ENCODE peak calls at places on chromosomes 7 and 10, in five cellular contexts. One of them, this sample, is unnamed.

GRCh38 chr7:23287612-23288011 is 11.5 kb upstream of the MALSU1 start:
- DNase-seq in neural crest cell: no peak
- DNase-seq in GM12865: no peak
- DNase-seq in T-helper 1 cell: peak; percentile 38
- DNase-seq in stimulated activated CD4-positive, alpha-beta T cell treated with anti-CD3 and anti-CD28 coated beads, Interleukin-2, amount 100 ng/mL, for 4 hours: no peak
- DNase-seq in this sample: no peak

GRCh38 chr7:101870361-101871062 is 53.1 kb downstream of the CUX1 start:
- DNase-seq in T-helper 1 cell: no peak
- DNase-seq in stimulated activated CD4-positive, alpha-beta T cell treated with anti-CD3 and anti-CD28 coated beads, Interleukin-2, amount 100 ng/mL, for 4 hours: no peak
- DNase-seq in GM12865: no peak
- DNase-seq in neural crest cell: no peak
- DNase-seq in this sample: no peak

GRCh38 chr10:50536617-50537252 is 87.0 kb downstream of the SGMS1 start:
- DNase-seq in GM12865: no peak
- DNase-seq in neural crest cell: no peak
- DNase-seq in stimulated activated CD4-positive, alpha-beta T cell treated with anti-CD3 and anti-CD28 coated beads, Interleukin-2, amount 100 ng/mL, for 4 hours: no peak
- DNase-seq in T-helper 1 cell: no peak
- DNase-seq in this sample: no peak

GRCh38 chr10:27679996-27680395 is 65.6 kb downstream of the MKX start:
- DNase-seq in GM12865: no peak
- DNase-seq in neural crest cell: no peak
- DNase-seq in T-helper 1 cell: no peak
- DNase-seq in stimulated activated CD4-positive, alpha-beta T cell treated with anti-CD3 and anti-CD28 coated beads, Interleukin-2, amount 100 ng/mL, for 4 hours: no peak
- DNase-seq in this sample: no peak

GRCh38 chr10:69318997-69319727 is 40.9 kb downstream of the HK1 start:
- DNase-seq in GM12865: peak; percentile 60
- DNase-seq in T-helper 1 cell: peak; percentile 82
- DNase-seq in stimulated activated CD4-positive, alpha-beta T cell treated with anti-CD3 and anti-CD28 coated beads, Interleukin-2, amount 100 ng/mL, for 4 hours: peak; percentile 79
- DNase-seq in neural crest cell: peak; percentile 29
- DNase-seq in this sample: peak; percentile 75

GRCh38 chr10:74831518-74832120 is 5.2 kb downstream of the KAT6B start:
- DNase-seq in neural crest cell: no peak
- DNase-seq in GM12865: no peak
- DNase-seq in stimulated activated CD4-positive, alpha-beta T cell treated with anti-CD3 and anti-CD28 coated beads, Interleukin-2, amount 100 ng/mL, for 4 hours: no peak
- DNase-seq in T-helper 1 cell: no peak
- DNase-seq in this sample: no peak

GRCh38 chr7:151442776-151443496 is 3.0 kb upstream of the CRYGN start:
- DNase-seq in T-helper 1 cell: no peak
- DNase-seq in stimulated activated CD4-positive, alpha-beta T cell treated with anti-CD3 and anti-CD28 coated beads, Interleukin-2, amount 100 ng/mL, for 4 hours: no peak
- DNase-seq in neural crest cell: no peak
- DNase-seq in GM12865: no peak
- DNase-seq in this sample: no peak

GRCh38 chr10:67549390-67549789 is 146.6 kb downstream of the CTNNA3 start:
- DNase-seq in T-helper 1 cell: no peak
- DNase-seq in stimulated activated CD4-positive, alpha-beta T cell treated with anti-CD3 and anti-CD28 coated beads, Interleukin-2, amount 100 ng/mL, for 4 hours: no peak
- DNase-seq in neural crest cell: no peak
- DNase-seq in GM12865: no peak
- DNase-seq in this sample: no peak

GRCh38 chr7:152859781-152860191 is 100.2 kb downstream of the ACTR3B start:
- DNase-seq in T-helper 1 cell: no peak
- DNase-seq in GM12865: peak; percentile 20
- DNase-seq in neural crest cell: no peak
- DNase-seq in stimulated activated CD4-positive, alpha-beta T cell treated with anti-CD3 and anti-CD28 coated beads, Interleukin-2, amount 100 ng/mL, for 4 hours: no peak
- DNase-seq in this sample: no peak

GRCh38 chr7:464712-465461 is 54.8 kb downstream of the PDGFA start:
- DNase-seq in stimulated activated CD4-positive, alpha-beta T cell treated with anti-CD3 and anti-CD28 coated beads, Interleukin-2, amount 100 ng/mL, for 4 hours: no peak
- DNase-seq in GM12865: no peak
- DNase-seq in T-helper 1 cell: no peak
- DNase-seq in neural crest cell: no peak
- DNase-seq in this sample: no peak

GRCh38 chr10:14412624-14413023 is 81.9 kb upstream of the FRMD4A start:
- DNase-seq in T-helper 1 cell: no peak
- DNase-seq in GM12865: no peak
- DNase-seq in stimulated activated CD4-positive, alpha-beta T cell treated with anti-CD3 and anti-CD28 coated beads, Interleukin-2, amount 100 ng/mL, for 4 hours: no peak
- DNase-seq in neural crest cell: no peak
- DNase-seq in this sample: no peak

GRCh38 chr10:62900829-62901571 is 84.8 kb upstream of the EGR2 start:
- DNase-seq in stimulated activated CD4-positive, alpha-beta T cell treated with anti-CD3 and anti-CD28 coated beads, Interleukin-2, amount 100 ng/mL, for 4 hours: no peak
- DNase-seq in T-helper 1 cell: no peak
- DNase-seq in GM12865: peak; percentile 30
- DNase-seq in neural crest cell: no peak
- DNase-seq in this sample: no peak

GRCh38 chr10:55897436-55897835 is 463.6 kb downstream of the ZWINT start:
- DNase-seq in T-helper 1 cell: no peak
- DNase-seq in GM12865: no peak
- DNase-seq in stimulated activated CD4-positive, alpha-beta T cell treated with anti-CD3 and anti-CD28 coated beads, Interleukin-2, amount 100 ng/mL, for 4 hours: no peak
- DNase-seq in neural crest cell: no peak
- DNase-seq in this sample: no peak

GRCh38 chr10:130817674-130818073 is 493.8 kb downstream of the TCERG1L start:
- DNase-seq in GM12865: no peak
- DNase-seq in neural crest cell: no peak
- DNase-seq in T-helper 1 cell: no peak
- DNase-seq in stimulated activated CD4-positive, alpha-beta T cell treated with anti-CD3 and anti-CD28 coated beads, Interleukin-2, amount 100 ng/mL, for 4 hours: no peak
- DNase-seq in this sample: no peak

GRCh38 chr7:120987683-120988590 is 574 bp upstream of the CPED1 start:
- DNase-seq in T-helper 1 cell: peak; percentile 90
- DNase-seq in stimulated activated CD4-positive, alpha-beta T cell treated with anti-CD3 and anti-CD28 coated beads, Interleukin-2, amount 100 ng/mL, for 4 hours: peak; percentile 70
- DNase-seq in neural crest cell: peak; percentile 78
- DNase-seq in GM12865: peak; percentile 94
- DNase-seq in this sample: peak; percentile 84

GRCh38 chr10:100350914-100351485 is 4.0 kb downstream of the SCD start:
- DNase-seq in T-helper 1 cell: no peak
- DNase-seq in neural crest cell: no peak
- DNase-seq in GM12865: no peak
- DNase-seq in stimulated activated CD4-positive, alpha-beta T cell treated with anti-CD3 and anti-CD28 coated beads, Interleukin-2, amount 100 ng/mL, for 4 hours: no peak
- DNase-seq in this sample: no peak

GRCh38 chr10:132065491-132066105 is at the start of gene JAKMIP3:
- DNase-seq in neural crest cell: no peak
- DNase-seq in GM12865: no peak
- DNase-seq in T-helper 1 cell: no peak
- DNase-seq in stimulated activated CD4-positive, alpha-beta T cell treated with anti-CD3 and anti-CD28 coated beads, Interleukin-2, amount 100 ng/mL, for 4 hours: no peak
- DNase-seq in this sample: no peak

GRCh38 chr10:103493911-103494877 is 689 bp downstream of the NEURL1 start:
- DNase-seq in stimulated activated CD4-positive, alpha-beta T cell treated with anti-CD3 and anti-CD28 coated beads, Interleukin-2, amount 100 ng/mL, for 4 hours: no peak
- DNase-seq in neural crest cell: no peak
- DNase-seq in GM12865: no peak
- DNase-seq in T-helper 1 cell: peak; percentile 41
- DNase-seq in this sample: peak; percentile 24

GRCh38 chr10:1029838-1030237 is 4.2 kb upstream of the IDI2 start:
- DNase-seq in neural crest cell: no peak
- DNase-seq in stimulated activated CD4-positive, alpha-beta T cell treated with anti-CD3 and anti-CD28 coated beads, Interleukin-2, amount 100 ng/mL, for 4 hours: no peak
- DNase-seq in T-helper 1 cell: no peak
- DNase-seq in GM12865: no peak
- DNase-seq in this sample: no peak